ENCODE peak calls at places on chromosomes 5 and 9, in eight cellular contexts. D is H54; G is lower lobe of right lung; X is right atrium auricular region; U is nucleus accumbens; I is CD4-positive, alpha-beta memory T cell; T is CD4-positive, alpha-beta T cell; R is HTR-8/SVneo. V is an unnamed sample.

GRCh38 chr5:87421307-87421706 is 8.6 kb upstream of the CCNH start:
- DNase-seq in D (no peak), T (no peak), I (no peak), R (no peak), G (no peak), U (no peak), X (no peak), V (no peak)

GRCh38 chr5:7794301-7794700 is 56.6 kb downstream of the CFAP90 start:
- DNase-seq in D (no peak), I (no peak), T (no peak), G (no peak), X (no peak), R (no peak), U (no peak), V (no peak)

GRCh38 chr9:114501786-114502682 is 3.2 kb downstream of the WHRN start:
- DNase-seq in G (no peak), I (no peak), D (peak; percentile 84), R (no peak), T (no peak), U (peak; percentile 30), X (no peak), V (no peak)

GRCh38 chr5:104800440-104801048 is 1238.0 kb upstream of the NUDT12 start:
- DNase-seq in D (no peak), T (no peak), I (no peak), X (no peak), R (no peak), U (no peak), G (no peak), V (no peak)

GRCh38 chr5:116612431-116612830 is 37.8 kb upstream of the SEMA6A start:
- DNase-seq in R (no peak), G (no peak), U (no peak), I (no peak), T (no peak), D (no peak), X (no peak), V (no peak)

GRCh38 chr9:137141976-137142936 is 3.3 kb downstream of the GRIN1 start:
- DNase-seq in X (no peak), I (no peak), U (no peak), R (no peak), G (no peak), T (no peak), D (no peak), V (no peak)

GRCh38 chr9:112884086-112884485 is 6.6 kb downstream of the SLC46A2 start:
- DNase-seq in I (no peak), X (no peak), D (peak; percentile 82), G (no peak), T (no peak), R (peak; percentile 75), U (no peak), V (no peak)

GRCh38 chr5:147796556-147797308 is 14.2 kb upstream of the JAKMIP2 start:
- DNase-seq in X (no peak), G (no peak), I (no peak), R (no peak), D (no peak), U (no peak), T (no peak), V (no peak)

GRCh38 chr9:87569008-87569908 is 71.6 kb downstream of the DAPK1 start:
- DNase-seq in U (no peak), G (no peak), T (no peak), R (no peak), X (no peak), D (no peak), I (no peak), V (no peak)

GRCh38 chr9:3027260-3027659 is 183.4 kb upstream of the PUM3 start:
- DNase-seq in D (no peak), U (no peak), X (no peak), R (no peak), I (no peak), G (no peak), T (no peak), V (no peak)

GRCh38 chr9:89542461-89543021 is 44.6 kb upstream of the SEMA4D start:
- DNase-seq in I (no peak), X (no peak), D (no peak), R (no peak), G (no peak), T (no peak), U (no peak), V (no peak)

GRCh38 chr9:128479262-128479661 is 23.5 kb downstream of the ODF2 start:
- DNase-seq in D (no peak), T (no peak), R (no peak), I (no peak), G (no peak), X (no peak), U (no peak), V (no peak)

V was measured in DND-41.